ENCODE peak calls at places on chromosomes 16 and 17, in six cellular contexts. N, R, B, W, V and C are unnamed samples.

GRCh38 chr16:22624759-22625533 is 114.3 kb downstream of the NPIPB5 start:
- DNase-seq in N (no peak), R (no peak), B (no peak), W (no peak), V (no peak), C (no peak)

GRCh38 chr17:71052971-71053370 is 883.6 kb downstream of the KCNJ2 start:
- DNase-seq in N (no peak), R (no peak), B (no peak), W (no peak), V (no peak), C (no peak)

GRCh38 chr17:74307984-74308773 is 17.8 kb upstream of the KIF19 start:
- DNase-seq in N (no peak), R (no peak), B (no peak), W (no peak), V (peak), C (no peak)

GRCh38 chr17:48244121-48244711 is 136.7 kb downstream of the SNX11 start:
- DNase-seq in N (no peak), R (no peak), B (no peak), W (no peak), V (no peak), C (peak)

GRCh38 chr17:34182036-34182803 is 72.9 kb upstream of the CCL2 start:
- DNase-seq in N (no peak), R (no peak), B (no peak), W (no peak), V (no peak), C (no peak)

GRCh38 chr17:28871056-28871579 is 16.3 kb downstream of the ERAL1 start:
- DNase-seq in N (no peak), R (no peak), B (no peak), W (no peak), V (no peak), C (no peak)

GRCh38 chr17:39064374-39064773 is 87.1 kb downstream of the PLXDC1 start:
- DNase-seq in N (peak), R (no peak), B (no peak), W (no peak), V (peak), C (peak)

GRCh38 chr17:57464191-57464864 is 208.0 kb downstream of the MSI2 start:
- DNase-seq in N (peak), R (no peak), B (no peak), W (no peak), V (no peak), C (no peak)

GRCh38 chr16:81522141-81522701 is 77.6 kb downstream of the CMIP start:
- DNase-seq in N (no peak), R (no peak), B (no peak), W (no peak), V (no peak), C (no peak)

GRCh38 chr17:77320501-77321256 is 179.9 kb downstream of the SEC14L1 start:
- DNase-seq in N (peak), R (peak), B (peak), W (no peak), V (peak), C (peak)

GRCh38 chr17:66555605-66556004 is 253.2 kb downstream of the PRKCA start:
- DNase-seq in N (no peak), R (no peak), B (no peak), W (no peak), V (no peak), C (no peak)

GRCh38 chr16:70700101-70701020 is 14.5 kb upstream of the MTSS2 start:
- DNase-seq in N (no peak), R (peak), B (no peak), W (no peak), V (no peak), C (no peak)

GRCh38 chr17:28973414-28973813 is 22.1 kb upstream of the PHF12 start:
- DNase-seq in N (peak), R (no peak), B (no peak), W (no peak), V (peak), C (peak)

GRCh38 chr17:17810374-17811248 is 26.2 kb downstream of the SREBF1 start:
- DNase-seq in N (peak), R (peak), B (no peak), W (no peak), V (peak), C (no peak)

GRCh38 chr16:1899641-1900451 is 18.4 kb downstream of the HS3ST6 start:
- DNase-seq in N (no peak), R (no peak), B (peak), W (peak), V (no peak), C (no peak)

GRCh38 chr17:74104921-74105320 is 98.6 kb upstream of the RPL38 start:
- DNase-seq in N (no peak), R (no peak), B (peak), W (no peak), V (no peak), C (no peak)

GRCh38 chr16:8663192-8664089 is 11.0 kb upstream of the ABAT start:
- DNase-seq in N (no peak), R (no peak), B (no peak), W (no peak), V (no peak), C (no peak)

GRCh38 chr17:62627219-62627903 is at the start of gene MRC2:
- DNase-seq in N (peak), R (peak), B (no peak), W (no peak), V (peak), C (peak)

GRCh38 chr17:65467156-65467555 is 94.3 kb downstream of the AXIN2 start:
- DNase-seq in N (no peak), R (no peak), B (no peak), W (no peak), V (no peak), C (no peak)

GRCh38 chr17:75571197-75571884 is 16.3 kb upstream of the MYO15B start:
- DNase-seq in N (no peak), R (no peak), B (no peak), W (no peak), V (no peak), C (no peak)

GRCh38 chr17:4500188-4500565 is 1.5 kb downstream of the SPNS2 start:
- DNase-seq in N (no peak), R (no peak), B (no peak), W (no peak), V (no peak), C (no peak)

GRCh38 chr17:43846963-43847369 is at the start of gene CD300LG:
- DNase-seq in N (no peak), R (peak), B (peak), W (no peak), V (no peak), C (no peak)

GRCh38 chr17:2996208-2996855 is 67.1 kb downstream of the OR1D5 start:
- DNase-seq in N (peak), R (no peak), B (no peak), W (peak), V (peak), C (peak)

GRCh38 chr16:85806539-85806938 is 7.0 kb downstream of the COX4I1 start:
- DNase-seq in N (no peak), R (no peak), B (no peak), W (no peak), V (no peak), C (no peak)

GRCh38 chr16:69831212-69832123 is 69.3 kb downstream of the WWP2 start:
- DNase-seq in N (peak), R (no peak), B (no peak), W (no peak), V (peak), C (peak)

GRCh38 chr17:39928868-39929651 is 1.5 kb downstream of the LRRC3C start:
- DNase-seq in N (peak), R (no peak), B (no peak), W (no peak), V (peak), C (peak)

GRCh38 chr16:6695666-6696065 is 637.0 kb upstream of the RBFOX1 start:
- DNase-seq in N (no peak), R (no peak), B (no peak), W (no peak), V (no peak), C (no peak)

GRCh38 chr16:67149276-67150057 is 1.3 kb downstream of the B3GNT9 start:
- DNase-seq in N (no peak), R (no peak), B (no peak), W (no peak), V (no peak), C (no peak)
- TF ChIP-seq CTCF in N (no peak), R (no peak), B (no peak), W (no peak), V (no peak), C (no peak)

GRCh38 chr17:50057521-50057991 is 1.6 kb downstream of the ITGA3 start:
- DNase-seq in N (no peak), R (no peak), B (peak), W (no peak), V (no peak), C (no peak)
- H3K4me3 ChIP-seq in N (peak), R (no peak), B (peak), W (no peak), V (peak), C (peak)

GRCh38 chr16:48526058-48526957 is 83.7 kb downstream of the N4BP1 start:
- DNase-seq in N (no peak), R (no peak), B (peak), W (peak), V (no peak), C (no peak)
- TF ChIP-seq CTCF in N (no peak), R (peak), B (no peak), W (peak), V (no peak), C (peak)

GRCh38 chr16:29825145-29826044 is 5.1 kb downstream of the MVP start:
- DNase-seq in N (peak), R (peak), B (no peak), W (no peak), V (peak), C (peak)

GRCh38 chr16:29824589-29825144 is 4.4 kb downstream of the MVP start:
- DNase-seq in N (peak), R (no peak), B (no peak), W (no peak), V (peak), C (peak)

GRCh38 chr16:29821663-29822115 is 1.4 kb downstream of the MVP start:
- DNase-seq in N (peak), R (peak), B (peak), W (no peak), V (peak), C (peak)

GRCh38 chr16:29830774-29831173 is 10.5 kb downstream of the MVP start:
- DNase-seq in N (no peak), R (no peak), B (no peak), W (no peak), V (no peak), C (no peak)

GRCh38 chr16:29826342-29826695 is 6.1 kb downstream of the MVP start:
- DNase-seq in N (no peak), R (no peak), B (no peak), W (no peak), V (no peak), C (no peak)
- H3K4me3 ChIP-seq in N (no peak), R (no peak), B (no peak), W (no peak), V (no peak), C (no peak)

DNA sequence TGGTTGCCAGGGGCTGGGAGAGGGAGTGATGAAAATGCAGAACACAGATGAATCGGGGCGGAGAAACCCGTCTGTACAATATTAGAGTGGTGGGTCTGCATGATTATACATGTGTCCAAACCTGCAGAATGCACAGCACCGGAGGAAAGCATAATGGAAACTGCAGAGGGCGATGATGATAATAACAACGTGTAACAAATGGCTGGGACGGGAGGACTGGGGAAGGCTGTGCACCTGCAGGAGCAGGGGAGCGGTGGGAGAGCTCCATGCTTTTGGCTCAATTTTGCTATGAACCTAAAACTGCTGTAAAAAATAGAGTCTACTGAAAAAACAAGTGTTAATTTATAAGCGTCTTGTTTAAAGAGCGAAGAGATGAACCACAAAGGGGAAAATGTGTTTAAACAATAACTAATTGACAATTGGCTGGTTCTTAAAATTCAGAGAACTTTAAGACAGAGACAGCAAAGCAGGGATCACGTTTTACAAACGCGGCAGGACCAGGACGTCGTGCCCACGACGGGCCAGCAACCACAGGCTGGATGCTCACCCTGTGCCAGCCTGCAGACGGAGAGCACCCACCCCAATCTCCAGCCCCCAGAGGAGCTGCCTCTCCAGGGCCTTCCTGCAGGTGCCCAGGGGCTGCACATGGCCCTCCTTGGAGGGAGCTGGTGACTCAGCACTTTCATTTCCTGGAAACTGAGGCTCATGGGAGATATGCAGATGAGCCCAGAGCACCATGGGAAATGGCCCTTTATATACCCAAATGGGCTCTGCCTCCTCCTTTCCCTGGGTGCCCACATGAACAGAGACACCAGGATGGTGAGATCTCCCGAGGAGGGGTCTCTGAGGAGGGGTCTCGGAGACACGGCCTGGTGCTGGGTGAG is at the start of gene TEX19:
- DNase-seq in N (peak), R (no peak), B (no peak), W (no peak), V (no peak), C (no peak)
- TF ChIP-seq CTCF in N (no peak), R (no peak), B (no peak), W (no peak), V (no peak), C (no peak)

GRCh38 chr16:4275861-4276260 is 3.0 kb upstream of the TFAP4 start:
- DNase-seq in N (no peak), R (no peak), B (no peak), W (no peak), V (no peak), C (no peak)
- H3K4me3 ChIP-seq in N (no peak), R (no peak), B (no peak), W (no peak), V (no peak), C (no peak)

GRCh38 chr17:41549596-41550039 is 21.5 kb upstream of the KRT19 start:
- DNase-seq in N (peak), R (no peak), B (peak), W (no peak), V (no peak), C (no peak)
- TF ChIP-seq CTCF in N (no peak), R (no peak), B (no peak), W (no peak), V (no peak), C (no peak)

GRCh38 chr16:89505204-89506112 is 2.7 kb upstream of the SPG7 start:
- DNase-seq in N (peak), R (peak), B (peak), W (peak), V (peak), C (peak)
- H3K4me3 ChIP-seq in N (no peak), R (no peak), B (peak), W (no peak), V (peak), C (no peak)

DNA sequence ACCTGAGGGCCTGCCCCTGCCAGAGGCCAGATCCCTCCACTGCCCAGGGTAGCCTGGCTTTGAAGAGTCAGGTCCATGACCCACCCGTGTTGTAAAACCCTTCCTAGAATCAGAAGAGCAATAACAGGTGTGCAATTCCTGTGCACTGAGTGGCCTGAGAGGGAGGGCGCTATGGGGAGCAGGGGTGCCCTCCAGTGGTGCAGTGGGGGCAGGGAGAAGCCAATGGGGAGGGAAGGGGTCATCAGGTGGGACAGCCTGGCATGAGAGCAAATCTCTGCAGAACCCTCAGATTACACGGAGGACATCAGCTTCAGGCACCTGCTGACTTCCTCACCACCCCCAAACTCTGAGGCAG is 72.9 kb upstream of the ZNF469 start:
- DNase-seq in N (no peak), R (no peak), B (no peak), W (no peak), V (no peak), C (no peak)
- TF ChIP-seq CTCF in N (no peak), R (no peak), B (no peak), W (peak), V (peak), C (no peak)